ENCODE peak calls at places on chromosomes 6 and 20, in eight cellular contexts. O, U, L, T, K, A, B and X are unnamed samples.

GRCh38 chr6:51477912-51478311 is 609.5 kb downstream of the PKHD1 start:
- DNase-seq in T (no peak), L (no peak), K (no peak), U (no peak), A (no peak), O (no peak), B (no peak), X (no peak)

GRCh38 chr20:13775867-13776266 is 8.9 kb downstream of the ESF1 start:
- DNase-seq in T (no peak), K (no peak), A (no peak), B (no peak), O (no peak), L (no peak), U (no peak), X (no peak)

GRCh38 chr20:47334022-47334551 is 22.4 kb downstream of the ZMYND8 start:
- DNase-seq in B (peak; percentile 97), O (no peak), K (no peak), L (no peak), A (peak; percentile 94), U (no peak), T (no peak), X (no peak)

GRCh38 chr20:38155811-38156210 is 9.3 kb downstream of the TGM2 start:
- DNase-seq in K (no peak), L (no peak), U (no peak), O (no peak), A (no peak), B (peak; percentile 1), T (no peak), X (no peak)

GRCh38 chr6:16752206-16752867 is 8.9 kb downstream of the ATXN1 start:
- DNase-seq in L (no peak), O (no peak), U (no peak), A (peak; percentile 88), K (no peak), B (peak; percentile 90), T (no peak), X (no peak)

GRCh38 chr6:138546733-138547185 is 47.5 kb upstream of the NHSL1 start:
- DNase-seq in B (no peak), T (no peak), A (peak; percentile 75), U (no peak), O (no peak), L (no peak), K (no peak), X (no peak)

GRCh38 chr6:57303931-57304681 is 13.3 kb upstream of the PRIM2 start:
- DNase-seq in U (no peak), B (no peak), O (no peak), L (no peak), T (no peak), A (no peak), K (no peak), X (no peak)

GRCh38 chr20:62316331-62317166 is 13.8 kb downstream of the ADRM1 start:
- DNase-seq in O (no peak), A (peak; percentile 78), K (no peak), B (no peak), L (no peak), T (no peak), U (no peak), X (no peak)

GRCh38 chr6:163904161-163904560 is 489.6 kb downstream of the QKI start:
- DNase-seq in O (no peak), L (no peak), K (no peak), U (no peak), T (no peak), A (no peak), B (no peak), X (no peak)

GRCh38 chr20:4966826-4967751 is 34.2 kb downstream of the SLC23A2 start:
- DNase-seq in U (no peak), L (no peak), B (no peak), O (no peak), T (no peak), K (no peak), A (no peak), X (no peak)

GRCh38 chr20:2302369-2302768 is 6.6 kb downstream of the TGM3 start:
- DNase-seq in L (no peak), O (no peak), K (no peak), A (no peak), U (no peak), B (no peak), T (no peak), X (no peak)

GRCh38 chr20:35828434-35828833 is 56.6 kb downstream of the PHF20 start:
- DNase-seq in L (peak; percentile 71), O (no peak), U (no peak), T (no peak), B (no peak), A (no peak), K (no peak), X (peak; percentile 81)

GRCh38 chr6:146962332-146962731 is 241.9 kb upstream of the STXBP5 start:
- DNase-seq in L (no peak), U (no peak), T (no peak), O (no peak), B (no peak), A (no peak), K (no peak), X (no peak)

GRCh38 chr6:2656460-2657064 is 94.2 kb downstream of the MYLK4 start:
- DNase-seq in U (no peak), T (no peak), L (no peak), B (no peak), K (no peak), A (no peak), O (no peak), X (no peak)

GRCh38 chr6:2655844-2656433 is 94.8 kb downstream of the MYLK4 start:
- DNase-seq in K (no peak), O (no peak), A (no peak), L (no peak), T (no peak), U (no peak), B (no peak), X (no peak)

GRCh38 chr6:2653369-2654032 is 97.2 kb downstream of the MYLK4 start:
- DNase-seq in O (no peak), B (no peak), L (no peak), T (no peak), U (no peak), A (no peak), K (no peak), X (no peak)

GRCh38 chr6:2651536-2651935 is 99.2 kb downstream of the MYLK4 start:
- DNase-seq in U (no peak), B (no peak), L (no peak), A (no peak), T (no peak), K (no peak), O (no peak), X (no peak)

DNA sequence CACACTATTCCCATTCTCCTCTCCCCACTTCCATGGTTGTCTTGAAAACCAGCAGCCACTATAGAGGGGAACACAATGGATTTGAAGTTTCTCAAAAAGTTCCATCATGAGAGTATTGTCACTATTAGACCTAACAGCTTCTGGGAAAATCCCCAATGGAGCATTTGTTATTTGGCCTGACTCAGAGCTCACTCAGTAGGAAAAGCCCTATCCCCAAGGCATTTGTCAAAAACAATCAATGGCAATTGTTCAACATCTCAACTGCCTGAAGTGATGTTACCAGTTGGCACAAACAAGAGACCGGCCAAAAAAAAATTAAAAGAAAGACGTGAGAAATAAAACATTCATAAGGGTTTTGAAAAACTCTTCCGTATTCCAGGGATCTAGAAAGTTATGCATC is 98.8 kb downstream of the MYLK4 start:
- DNase-seq in A (peak; percentile 83), U (no peak), B (no peak), O (no peak), L (no peak), K (no peak), T (no peak), X (no peak)
- H3K9me3 ChIP-seq in A (peaks cover 10% of the 10 kb centered on the region), U (no peaks in the 10 kb centered on the region), B (no peaks in the 10 kb centered on the region), O (no peaks in the 10 kb centered on the region), L (peaks cover 6% of the 10 kb centered on the region), K (peaks cover 3% of the 10 kb centered on the region), T (no peaks in the 10 kb centered on the region), X (no peaks in the 10 kb centered on the region)

DNA sequence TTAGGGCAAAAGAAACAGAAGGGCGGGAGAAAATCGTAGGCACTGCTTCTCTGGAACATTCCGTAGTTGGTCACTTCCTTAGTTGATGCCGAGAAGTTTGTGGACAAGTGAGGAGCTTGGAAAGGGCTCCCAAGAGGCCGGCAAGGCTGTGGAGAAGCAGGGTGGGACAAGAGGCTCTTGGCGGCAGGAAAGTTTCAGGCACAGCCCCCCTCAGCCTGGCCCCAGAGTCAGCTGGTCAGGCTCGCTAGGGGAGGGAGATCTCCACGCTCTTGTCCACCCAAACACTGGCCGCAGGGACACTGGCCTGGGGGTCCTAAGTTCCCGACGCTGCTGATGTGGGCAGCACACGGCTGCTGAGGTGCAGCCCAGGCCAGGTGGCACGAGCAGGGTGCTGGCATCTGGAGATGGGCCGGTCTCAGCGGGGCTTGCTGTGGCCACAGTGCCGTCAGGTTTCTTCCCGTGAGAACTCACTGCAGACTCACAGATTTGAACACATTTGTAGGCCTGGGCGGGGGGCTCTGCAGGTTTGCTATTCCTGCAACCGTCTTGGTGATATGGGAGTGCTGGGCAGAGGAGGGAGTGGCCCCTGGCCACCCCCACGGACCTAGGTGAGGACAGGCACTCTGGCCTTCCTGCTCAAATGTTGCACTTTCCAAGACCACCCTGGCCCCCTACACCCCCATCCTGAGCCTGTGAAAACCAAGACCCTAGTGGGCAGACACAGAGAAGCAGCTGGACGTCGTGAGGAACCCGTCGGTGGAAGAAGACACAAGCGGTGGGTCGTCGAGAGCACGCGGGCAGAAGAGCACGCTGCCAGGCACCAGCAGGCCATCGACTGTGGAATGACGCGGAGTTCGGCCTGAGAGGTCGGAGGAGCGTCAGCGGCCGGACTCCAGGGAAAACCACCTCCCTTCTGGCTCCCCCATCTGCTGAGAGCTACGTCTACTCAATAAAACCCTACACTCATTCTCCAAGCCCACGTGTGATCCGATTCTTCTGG is 160.1 kb downstream of the ERMARD start:
- DNase-seq in T (no peak), B (no peak), K (no peak), L (no peak), U (no peak), O (no peak), A (no peak), X (no peak)
- H3K4me3 ChIP-seq in T (no peak overlapping the region), B (no peak overlapping the region), K (no peak overlapping the region), L (no peak overlapping the region), U (no peak overlapping the region), O (no peak overlapping the region), A (no peak overlapping the region), X (no peak overlapping the region)

GRCh38 chr20:55974491-55975202 is 30.7 kb downstream of the CBLN4 start:
- DNase-seq in B (no peak), K (peak; percentile 17), O (no peak), T (no peak), L (no peak), U (no peak), A (no peak), X (no peak)

GRCh38 chr20:55977723-55978481 is 27.4 kb downstream of the CBLN4 start:
- DNase-seq in U (peak; percentile 63), L (no peak), A (no peak), B (no peak), T (no peak), O (no peak), K (no peak), X (no peak)

GRCh38 chr20:55978550-55978949 is 26.8 kb downstream of the CBLN4 start:
- DNase-seq in K (no peak), B (no peak), L (no peak), T (no peak), U (no peak), A (no peak), O (no peak), X (no peak)
- H3K9me3 ChIP-seq in K (no peaks in the 10 kb centered on the region), B (no peaks in the 10 kb centered on the region), L (no peaks in the 10 kb centered on the region), T (no peaks in the 10 kb centered on the region), U (no peaks in the 10 kb centered on the region), A (no peaks in the 10 kb centered on the region), O (no peaks in the 10 kb centered on the region), X (no peaks in the 10 kb centered on the region)

DNA sequence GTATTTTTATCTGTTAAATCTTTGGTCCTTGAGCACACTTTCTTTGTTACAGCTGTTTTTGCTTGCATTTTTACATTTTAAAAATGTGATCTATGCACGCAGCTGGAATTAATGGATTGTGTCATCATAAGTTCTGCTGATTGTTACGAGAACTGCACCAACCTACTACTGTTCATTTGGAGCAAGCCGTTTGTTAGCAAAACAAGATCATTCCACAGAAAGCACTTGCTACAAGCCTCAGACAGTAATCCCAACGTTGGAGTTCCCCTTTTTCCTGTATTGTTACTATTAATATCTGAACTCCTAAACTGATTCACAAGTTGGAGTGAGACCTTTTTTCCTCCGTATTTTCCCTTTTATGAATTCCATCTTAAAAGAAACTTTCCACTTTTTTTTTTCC is 3.5 kb downstream of the TENT5A start:
- DNase-seq in A (no peak), K (no peak), O (no peak), U (no peak), B (no peak), L (no peak), T (no peak), X (no peak)
- H3K4me3 ChIP-seq in A (no peak overlapping the region), K (no peak overlapping the region), O (peak overlapping the region; percentile 68), U (peak overlapping the region; percentile 72), B (no peak overlapping the region), L (peak overlapping the region; percentile 89), T (no peak overlapping the region), X (peak overlapping the region; percentile 80)